ENCODE peak calls at places on chromosomes 11 and 22, in six cellular contexts. G, J, Z, C, A and K are unnamed samples.

GRCh38 chr22:41752011-41752975 is 48.2 kb upstream of the CCDC134 start:
- DNase-seq in J (no peak), C (no peak), Z (no peak), A (no peak), G (no peak), K (no peak)

GRCh38 chr22:32413715-32414114 is 1.7 kb upstream of the RTCB start:
- DNase-seq in Z (no peak), C (no peak), A (no peak), J (no peak), G (peak; percentile 40), K (no peak)

GRCh38 chr11:69449320-69450063 is 32.0 kb upstream of the LINC01488 start:
- DNase-seq in J (peak; percentile 84), C (no peak), Z (peak; percentile 56), A (no peak), G (no peak), K (no peak)

GRCh38 chr22:41834005-41834975 is 1.4 kb downstream of the SREBF2 start:
- DNase-seq in Z (no peak), C (no peak), A (no peak), J (no peak), G (no peak), K (no peak)

GRCh38 chr11:32188785-32189184 is 97.9 kb downstream of the RCN1 start:
- DNase-seq in J (no peak), Z (no peak), A (no peak), G (peak; percentile 57), C (no peak), K (no peak)

GRCh38 chr22:42862045-42862734 is 5.1 kb upstream of the ARFGAP3 start:
- DNase-seq in A (no peak), J (no peak), Z (no peak), C (no peak), G (no peak), K (no peak)

GRCh38 chr22:20063271-20064139 is 16.5 kb upstream of the DGCR8 start:
- DNase-seq in G (peak; percentile 44), C (no peak), J (no peak), A (no peak), Z (no peak), K (no peak)

GRCh38 chr11:33649944-33650343 is 50.7 kb downstream of the C11orf91 start:
- DNase-seq in J (no peak), C (no peak), G (no peak), Z (no peak), A (no peak), K (no peak)

GRCh38 chr11:33059331-33060007 is 20.1 kb downstream of the TCP11L1 start:
- DNase-seq in G (no peak), C (no peak), A (no peak), J (no peak), Z (no peak), K (no peak)

GRCh38 chr11:24145411-24145810 is 351.4 kb upstream of the LUZP2 start:
- DNase-seq in A (no peak), Z (no peak), G (no peak), C (no peak), J (no peak), K (no peak)

GRCh38 chr11:126654886-126655806 is 299.7 kb downstream of the ST3GAL4 start:
- DNase-seq in A (no peak), J (peak; percentile 37), G (no peak), C (no peak), Z (no peak), K (no peak)

GRCh38 chr22:24727218-24727851 is 47.2 kb downstream of the PIWIL3 start:
- DNase-seq in G (no peak), Z (no peak), J (no peak), C (no peak), A (no peak), K (no peak)

GRCh38 chr11:32870676-32871075 is 21.9 kb upstream of the QSER1 start:
- DNase-seq in A (peak; percentile 78), C (peak; percentile 21), J (peak; percentile 27), Z (no peak), G (peak; percentile 82), K (peak; percentile 52)

GRCh38 chr11:1409108-1409851 is 19.5 kb downstream of the BRSK2 start:
- DNase-seq in G (no peak), A (no peak), J (peak; percentile 19), Z (no peak), C (no peak), K (no peak)

GRCh38 chr11:68312780-68313573 is 586 bp downstream of the LRP5 start:
- DNase-seq in C (peak; percentile 50), G (peak; percentile 47), A (no peak), Z (no peak), J (no peak), K (peak; percentile 22)

GRCh38 chr11:83511646-83512045 is 225.5 kb upstream of the CCDC90B start:
- DNase-seq in A (peak; percentile 41), G (peak; percentile 17), J (no peak), C (no peak), Z (no peak), K (no peak)

GRCh38 chr11:119056397-119056999 is 507 bp downstream of the HYOU1 start:
- DNase-seq in C (no peak), J (peak; percentile 39), G (peak; percentile 80), Z (peak; percentile 38), A (peak; percentile 60), K (peak; percentile 17)

GRCh38 chr11:43639920-43640319 is 40.6 kb upstream of the HSD17B12 start:
- DNase-seq in J (no peak), C (no peak), Z (no peak), A (no peak), G (no peak), K (no peak)

GRCh38 chr11:73318501-73319011 is 10.5 kb downstream of the ARHGEF17 start:
- DNase-seq in Z (no peak), A (no peak), J (no peak), C (no peak), G (no peak), K (no peak)

GRCh38 chr11:27599217-27599616 is 92.6 kb upstream of the LIN7C start:
- DNase-seq in A (peak; percentile 72), G (peak; percentile 77), C (no peak), J (no peak), Z (no peak), K (no peak)

DNA sequence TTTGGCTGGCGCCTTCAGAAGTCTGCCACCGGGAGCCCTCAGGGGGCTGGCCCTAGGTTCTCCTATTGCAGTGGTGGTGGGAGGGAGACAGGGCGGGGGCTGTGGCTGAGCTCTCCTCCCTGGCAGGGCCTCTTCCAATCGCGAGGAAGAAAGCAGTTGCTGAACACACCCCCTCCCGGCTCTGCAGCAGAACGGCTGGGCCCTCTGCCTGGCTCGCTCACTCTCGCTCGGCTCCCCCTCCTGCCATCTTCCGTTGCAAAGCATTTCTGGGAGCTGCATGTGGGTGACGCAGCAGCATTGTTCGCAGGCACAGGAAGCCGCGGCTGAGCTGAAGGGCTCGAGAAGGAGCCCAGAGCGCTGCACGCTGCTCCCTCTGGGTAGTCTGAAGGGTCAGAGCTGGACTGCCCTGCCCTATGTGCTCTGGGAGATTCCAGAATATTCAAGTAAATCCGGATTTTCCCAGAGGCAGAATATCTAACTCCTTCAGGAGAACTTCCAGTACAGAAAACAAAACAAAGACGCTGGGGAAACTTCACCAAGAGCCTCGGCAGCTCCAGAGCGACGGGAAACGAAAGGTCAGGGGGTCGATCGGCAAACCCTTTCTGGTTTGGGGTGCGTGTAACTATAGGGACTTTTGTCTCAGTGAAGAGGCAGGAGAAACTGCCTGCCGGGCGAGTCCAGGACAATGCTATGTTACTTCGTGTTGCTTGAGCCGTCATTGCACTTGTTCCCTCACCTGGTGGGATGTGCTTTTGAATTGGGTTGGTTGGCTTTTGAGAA is 26.3 kb upstream of the GRK2 start:
- DNase-seq in J (peak; percentile 95), G (peak; percentile 99), C (peak; percentile 93), Z (peak; percentile 97), A (peak; percentile 100), K (peak; percentile 91)
- TF ChIP-seq CTCF in J (no peak), G (no peak), C (no peak), Z (no peak), A (no peak), K (no peak)

DNA sequence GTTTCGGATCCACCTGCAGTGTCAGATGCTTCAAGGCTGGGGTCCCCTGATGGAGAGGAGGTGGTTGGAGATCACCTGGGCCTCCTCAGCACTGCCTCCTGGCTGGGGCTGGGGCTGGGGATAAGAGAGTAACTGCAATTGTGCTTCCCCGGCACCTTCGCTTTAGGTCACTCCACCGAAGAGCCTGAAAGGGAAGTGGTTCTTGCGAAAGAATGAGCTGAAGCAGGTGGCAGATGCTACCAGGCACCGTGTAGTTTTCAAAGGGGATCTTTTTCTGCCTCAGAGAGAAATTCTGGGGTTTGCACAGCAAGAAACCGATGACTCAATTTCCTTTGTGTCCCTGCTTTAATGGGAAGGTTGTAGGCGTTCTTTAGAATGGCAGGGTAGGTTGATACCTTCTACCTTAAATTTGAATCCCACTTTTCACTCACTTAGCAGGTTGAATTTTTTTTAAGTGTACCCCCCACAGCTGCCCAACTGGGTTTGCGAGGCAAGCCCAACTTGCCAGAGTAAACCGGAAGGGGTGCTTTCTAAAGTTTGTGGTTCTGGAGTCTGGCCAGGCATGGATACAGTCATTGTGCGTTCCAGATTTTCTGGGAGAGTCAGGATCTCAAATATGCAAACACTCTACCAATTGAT is 5.3 kb downstream of the CD44 start:
- DNase-seq in A (no peak), J (no peak), G (no peak), C (no peak), Z (peak; percentile 64), K (peak; percentile 66)
- TF ChIP-seq CTCF in A (no peak), J (no peak), G (no peak), C (no peak), Z (no peak), K (no peak)

GRCh38 chr22:46111645-46112306 is 38.5 kb upstream of the PPARA start:
- DNase-seq in G (peak; percentile 44), Z (no peak), A (peak; percentile 59), J (peak; percentile 52), C (peak; percentile 56), K (no peak)
- TF ChIP-seq CTCF in G (no peak), Z (no peak), A (no peak), J (no peak), C (no peak), K (no peak)

GRCh38 chr11:46918778-46919513 is 596 bp upstream of the LRP4 start:
- DNase-seq in A (peak; percentile 57), J (no peak), C (no peak), G (peak; percentile 63), Z (no peak), K (no peak)

GRCh38 chr11:46916251-46916650 is 2.1 kb downstream of the LRP4 start:
- DNase-seq in C (peak; percentile 18), J (no peak), G (no peak), Z (no peak), A (no peak), K (no peak)

GRCh38 chr11:46917109-46918086 is 952 bp downstream of the LRP4 start:
- DNase-seq in C (peak; percentile 10), G (peak; percentile 52), J (no peak), Z (no peak), A (no peak), K (no peak)

GRCh38 chr11:46916669-46917108 is 1.7 kb downstream of the LRP4 start:
- DNase-seq in C (peak; percentile 69), J (peak; percentile 52), A (peak; percentile 70), Z (no peak), G (peak; percentile 89), K (no peak)

DNA sequence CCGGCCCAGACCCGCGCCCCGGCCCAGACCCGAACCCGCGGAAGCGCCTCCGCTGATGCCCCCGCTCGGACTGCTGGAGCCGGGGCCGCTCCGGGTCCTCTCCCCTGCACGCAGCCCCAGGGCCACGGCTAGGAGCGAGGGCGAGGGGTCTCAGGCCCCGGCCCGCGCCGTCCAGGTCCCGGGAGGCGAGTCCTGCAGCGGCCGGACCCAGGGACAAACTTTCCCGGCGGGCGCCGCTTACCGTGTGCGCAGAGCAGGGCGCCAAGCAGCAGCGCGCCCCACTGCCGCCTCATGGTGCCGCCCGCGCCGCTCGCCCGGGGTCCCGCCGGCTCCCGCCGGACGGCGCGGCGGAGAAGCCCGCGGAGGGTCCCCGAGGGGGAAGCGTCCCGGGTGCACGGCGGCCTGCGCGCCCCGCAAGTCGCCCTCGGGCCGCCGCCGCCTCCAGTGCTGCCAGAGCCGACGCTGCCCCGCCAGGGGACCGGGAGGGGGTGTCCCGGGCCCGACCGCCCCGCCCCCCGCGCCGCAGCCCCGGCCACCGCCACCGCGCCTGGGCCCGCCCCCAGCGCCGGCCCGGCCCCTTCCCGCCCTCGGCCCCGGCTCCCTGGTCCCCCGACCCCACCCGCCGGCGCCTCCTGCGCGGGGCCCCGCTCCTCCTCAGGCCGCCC is at the start of gene LRP4:
- DNase-seq in J (peak; percentile 48), G (peak; percentile 73), Z (no peak), A (peak; percentile 65), C (peak; percentile 86), K (peak; percentile 39)
- TF ChIP-seq CTCF in J (no peak), G (no peak), Z (no peak), A (no peak), C (no peak), K (no peak)